ENCODE peak calls at places on chromosomes 2 and 18, in nine cellular contexts. One of them, this sample, is unnamed. For H3K9me3, the result is how much of the 10 kb centered on the place peaks cover.

GRCh38 chr18:46433121-46433826 is 223.7 kb downstream of the LOXHD1 start:
- DNase-seq in DND-41: no peak
- DNase-seq in adrenal gland: no peak
- DNase-seq in IMR-90: no peak
- DNase-seq in SJSA1: no peak
- DNase-seq in sigmoid colon: no peak
- DNase-seq in uterus: no peak
- DNase-seq in heart left ventricle: no peak
- DNase-seq in HCT116: no peak
- DNase-seq in this sample: no peak

GRCh38 chr2:238066218-238066617 is 5.4 kb downstream of the SCLY start:
- DNase-seq in DND-41: no peak
- DNase-seq in adrenal gland: no peak
- DNase-seq in IMR-90: no peak
- DNase-seq in SJSA1: no peak
- DNase-seq in sigmoid colon: no peak
- DNase-seq in uterus: no peak
- DNase-seq in heart left ventricle: no peak
- DNase-seq in HCT116: no peak
- DNase-seq in this sample: no peak

GRCh38 chr2:84676295-84676694 is 160.0 kb downstream of the DNAH6 start:
- DNase-seq in DND-41: no peak
- DNase-seq in adrenal gland: no peak
- DNase-seq in IMR-90: peak
- DNase-seq in SJSA1: no peak
- DNase-seq in sigmoid colon: no peak
- DNase-seq in uterus: no peak
- DNase-seq in heart left ventricle: no peak
- DNase-seq in HCT116: no peak
- DNase-seq in this sample: no peak

GRCh38 chr2:68284896-68285295 is 32.6 kb upstream of the PPP3R1 start:
- DNase-seq in DND-41: no peak
- DNase-seq in adrenal gland: no peak
- DNase-seq in IMR-90: peak
- DNase-seq in SJSA1: no peak
- DNase-seq in sigmoid colon: peak
- DNase-seq in uterus: peak
- DNase-seq in heart left ventricle: peak
- DNase-seq in HCT116: no peak
- DNase-seq in this sample: no peak

GRCh38 chr2:232320038-232320790 is 58.3 kb upstream of the ALPP start:
- DNase-seq in DND-41: no peak
- DNase-seq in adrenal gland: no peak
- DNase-seq in IMR-90: no peak
- DNase-seq in SJSA1: no peak
- DNase-seq in sigmoid colon: no peak
- DNase-seq in uterus: no peak
- DNase-seq in heart left ventricle: no peak
- DNase-seq in HCT116: no peak
- DNase-seq in this sample: no peak

GRCh38 chr2:169093535-169093934 is 24.2 kb downstream of the DHRS9 start:
- DNase-seq in DND-41: no peak
- DNase-seq in adrenal gland: no peak
- DNase-seq in IMR-90: no peak
- DNase-seq in SJSA1: no peak
- DNase-seq in sigmoid colon: no peak
- DNase-seq in uterus: no peak
- DNase-seq in heart left ventricle: no peak
- DNase-seq in HCT116: no peak
- DNase-seq in this sample: no peak

GRCh38 chr18:75360206-75360605 is 67.3 kb downstream of the SMIM21 start:
- DNase-seq in DND-41: no peak
- DNase-seq in adrenal gland: no peak
- DNase-seq in IMR-90: no peak
- DNase-seq in SJSA1: peak
- DNase-seq in sigmoid colon: no peak
- DNase-seq in uterus: no peak
- DNase-seq in heart left ventricle: no peak
- DNase-seq in HCT116: no peak
- DNase-seq in this sample: no peak

GRCh38 chr2:45483997-45484396 is 127.1 kb downstream of the SRBD1 start:
- DNase-seq in DND-41: no peak
- DNase-seq in adrenal gland: no peak
- DNase-seq in IMR-90: peak
- DNase-seq in SJSA1: no peak
- DNase-seq in sigmoid colon: no peak
- DNase-seq in uterus: no peak
- DNase-seq in heart left ventricle: no peak
- DNase-seq in HCT116: peak
- DNase-seq in this sample: no peak

GRCh38 chr2:198098918-198099317 is 294.5 kb downstream of the PLCL1 start:
- DNase-seq in DND-41: no peak
- DNase-seq in adrenal gland: no peak
- DNase-seq in IMR-90: peak
- DNase-seq in SJSA1: no peak
- DNase-seq in sigmoid colon: no peak
- DNase-seq in uterus: no peak
- DNase-seq in heart left ventricle: no peak
- DNase-seq in HCT116: no peak
- DNase-seq in this sample: no peak

GRCh38 chr18:47549141-47549540 is 297.7 kb upstream of the SKOR2 start:
- DNase-seq in DND-41: no peak
- DNase-seq in adrenal gland: no peak
- DNase-seq in IMR-90: no peak
- DNase-seq in SJSA1: no peak
- DNase-seq in sigmoid colon: no peak
- DNase-seq in uterus: no peak
- DNase-seq in heart left ventricle: no peak
- DNase-seq in HCT116: no peak
- DNase-seq in this sample: no peak

GRCh38 chr2:38709515-38710194 is 41.5 kb downstream of the SRSF7 start:
- DNase-seq in DND-41: peak
- DNase-seq in adrenal gland: no peak
- DNase-seq in IMR-90: no peak
- DNase-seq in SJSA1: no peak
- DNase-seq in sigmoid colon: no peak
- DNase-seq in uterus: no peak
- DNase-seq in heart left ventricle: no peak
- DNase-seq in HCT116: no peak
- DNase-seq in this sample: peak

GRCh38 chr2:206838690-206839089 is 73.3 kb downstream of the FASTKD2 start:
- DNase-seq in DND-41: no peak
- DNase-seq in adrenal gland: no peak
- DNase-seq in IMR-90: no peak
- DNase-seq in SJSA1: no peak
- DNase-seq in sigmoid colon: no peak
- DNase-seq in uterus: no peak
- DNase-seq in heart left ventricle: no peak
- DNase-seq in HCT116: no peak
- DNase-seq in this sample: no peak

GRCh38 chr2:33476100-33476792 is at the start of gene RASGRP3:
- DNase-seq in DND-41: peak
- DNase-seq in adrenal gland: peak
- DNase-seq in IMR-90: peak
- DNase-seq in SJSA1: peak
- DNase-seq in sigmoid colon: peak
- DNase-seq in uterus: peak
- DNase-seq in heart left ventricle: peak
- DNase-seq in HCT116: peak
- DNase-seq in this sample: peak

DNA sequence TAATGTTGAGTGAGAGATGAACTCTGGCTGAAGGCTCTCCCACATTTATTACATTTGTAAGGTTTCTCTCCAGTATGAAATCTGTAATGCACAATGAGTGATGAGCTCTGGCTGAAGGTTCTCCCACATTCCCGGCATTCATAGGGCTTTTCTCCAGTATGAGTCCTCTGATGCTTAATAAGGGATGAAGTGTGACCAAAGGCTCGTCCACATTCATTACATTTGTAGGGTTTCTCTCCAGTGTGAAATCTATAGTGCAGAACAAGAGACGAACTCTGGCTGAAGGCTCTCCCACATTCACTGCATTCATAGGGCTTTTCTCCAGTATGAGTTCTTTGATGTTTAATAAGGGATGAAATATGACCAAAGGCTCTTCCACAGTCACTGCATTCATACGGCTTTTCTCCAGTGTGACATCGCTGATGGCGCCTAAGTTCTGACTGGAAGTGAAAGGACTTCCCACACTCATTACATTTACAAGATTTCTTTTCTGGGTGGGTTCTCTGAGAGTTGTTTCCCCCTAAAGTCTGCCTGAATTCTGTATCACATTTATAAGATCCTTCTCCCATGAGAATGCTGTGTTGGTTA is 10.2 kb downstream of the ZNF514 start:
- DNase-seq in DND-41: no peak
- DNase-seq in adrenal gland: no peak
- DNase-seq in IMR-90: no peak
- DNase-seq in SJSA1: no peak
- DNase-seq in sigmoid colon: no peak
- DNase-seq in uterus: no peak
- DNase-seq in heart left ventricle: no peak
- DNase-seq in HCT116: no peak
- DNase-seq in this sample: no peak
- H3K9me3 ChIP-seq in DND-41: half or more
- H3K9me3 ChIP-seq in adrenal gland: half or more
- H3K9me3 ChIP-seq in IMR-90: half or more
- H3K9me3 ChIP-seq in SJSA1: half or more
- H3K9me3 ChIP-seq in sigmoid colon: half or more
- H3K9me3 ChIP-seq in uterus: under half
- H3K9me3 ChIP-seq in heart left ventricle: half or more
- H3K9me3 ChIP-seq in HCT116: under half
- H3K9me3 ChIP-seq in this sample: under half

GRCh38 chr18:78323453-78324230 is 656.0 kb upstream of the SALL3 start:
- DNase-seq in DND-41: no peak
- DNase-seq in adrenal gland: no peak
- DNase-seq in IMR-90: no peak
- DNase-seq in SJSA1: no peak
- DNase-seq in sigmoid colon: no peak
- DNase-seq in uterus: no peak
- DNase-seq in heart left ventricle: no peak
- DNase-seq in HCT116: no peak
- DNase-seq in this sample: no peak

GRCh38 chr18:78319934-78320333 is 659.7 kb upstream of the SALL3 start:
- DNase-seq in DND-41: no peak
- DNase-seq in adrenal gland: no peak
- DNase-seq in IMR-90: no peak
- DNase-seq in SJSA1: no peak
- DNase-seq in sigmoid colon: no peak
- DNase-seq in uterus: no peak
- DNase-seq in heart left ventricle: no peak
- DNase-seq in HCT116: no peak
- DNase-seq in this sample: no peak

GRCh38 chr18:78321402-78321801 is 658.2 kb upstream of the SALL3 start:
- DNase-seq in DND-41: no peak
- DNase-seq in adrenal gland: no peak
- DNase-seq in IMR-90: no peak
- DNase-seq in SJSA1: no peak
- DNase-seq in sigmoid colon: no peak
- DNase-seq in uterus: no peak
- DNase-seq in heart left ventricle: no peak
- DNase-seq in HCT116: no peak
- DNase-seq in this sample: no peak

GRCh38 chr18:78319264-78319663 is 660.4 kb upstream of the SALL3 start:
- DNase-seq in DND-41: no peak
- DNase-seq in adrenal gland: no peak
- DNase-seq in IMR-90: no peak
- DNase-seq in SJSA1: no peak
- DNase-seq in sigmoid colon: no peak
- DNase-seq in uterus: no peak
- DNase-seq in heart left ventricle: no peak
- DNase-seq in HCT116: no peak
- DNase-seq in this sample: no peak
- H3K9me3 ChIP-seq in DND-41: under half
- H3K9me3 ChIP-seq in adrenal gland: under half
- H3K9me3 ChIP-seq in IMR-90: under half
- H3K9me3 ChIP-seq in SJSA1: under half
- H3K9me3 ChIP-seq in sigmoid colon: under half
- H3K9me3 ChIP-seq in uterus: under half
- H3K9me3 ChIP-seq in heart left ventricle: under half
- H3K9me3 ChIP-seq in HCT116: under half
- H3K9me3 ChIP-seq in this sample: under half

GRCh38 chr2:86543335-86543734 is 19.9 kb downstream of the CHMP3 start:
- DNase-seq in DND-41: no peak
- DNase-seq in adrenal gland: no peak
- DNase-seq in IMR-90: no peak
- DNase-seq in SJSA1: no peak
- DNase-seq in sigmoid colon: no peak
- DNase-seq in uterus: no peak
- DNase-seq in heart left ventricle: no peak
- DNase-seq in HCT116: no peak
- DNase-seq in this sample: no peak

DNA sequence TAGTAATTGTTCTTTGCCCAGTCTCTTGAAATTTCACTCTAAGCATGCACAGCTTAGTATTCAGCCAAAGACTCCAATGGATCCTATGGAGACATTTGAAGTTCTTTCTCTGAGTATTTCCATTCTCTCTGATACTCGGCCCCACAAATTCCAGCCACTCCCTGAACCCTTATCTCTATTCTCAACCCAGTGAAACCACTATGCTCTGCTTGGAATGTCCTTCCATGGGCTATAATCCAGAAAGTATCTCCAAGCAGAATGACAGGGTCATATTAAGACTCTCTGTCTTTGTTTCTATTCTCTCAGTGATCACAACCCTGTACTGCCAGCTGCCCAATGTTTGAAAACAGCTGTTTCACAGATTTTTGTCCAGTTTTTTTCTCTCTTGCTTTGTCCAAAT is 22.0 kb downstream of the CHMP3 start:
- DNase-seq in DND-41: no peak
- DNase-seq in adrenal gland: no peak
- DNase-seq in IMR-90: no peak
- DNase-seq in SJSA1: no peak
- DNase-seq in sigmoid colon: no peak
- DNase-seq in uterus: no peak
- DNase-seq in heart left ventricle: no peak
- DNase-seq in HCT116: no peak
- DNase-seq in this sample: no peak
- H3K9me3 ChIP-seq in DND-41: under half
- H3K9me3 ChIP-seq in adrenal gland: under half
- H3K9me3 ChIP-seq in IMR-90: under half
- H3K9me3 ChIP-seq in SJSA1: under half
- H3K9me3 ChIP-seq in sigmoid colon: under half
- H3K9me3 ChIP-seq in uterus: under half
- H3K9me3 ChIP-seq in heart left ventricle: under half
- H3K9me3 ChIP-seq in HCT116: under half
- H3K9me3 ChIP-seq in this sample: under half

DNA sequence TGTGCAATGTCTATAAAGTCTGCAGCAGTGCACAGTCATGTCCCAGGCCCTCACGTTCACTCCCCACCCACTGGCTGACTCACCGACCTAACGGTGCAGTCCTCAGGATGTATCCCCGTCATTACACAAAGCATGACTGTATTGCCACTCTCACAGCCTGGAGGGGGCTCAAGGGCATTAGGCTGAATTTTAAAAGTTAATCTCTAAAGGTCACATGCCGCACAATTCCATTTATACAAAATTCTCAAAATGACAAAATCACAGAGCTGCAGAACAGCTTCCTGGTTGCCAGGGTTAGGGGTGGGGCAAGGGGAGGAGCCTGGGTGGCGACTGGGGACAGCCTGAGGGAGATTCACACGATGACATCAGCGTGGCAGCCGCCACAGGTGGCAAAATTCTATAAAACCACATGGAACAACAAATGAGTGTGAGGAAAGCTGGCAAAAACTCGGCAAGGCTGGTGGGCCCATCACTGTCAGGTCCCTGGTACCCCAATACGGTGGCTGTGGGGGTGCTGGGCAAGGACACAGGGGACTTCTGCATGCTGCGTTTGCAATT is 97.6 kb downstream of the NDUFA10 start:
- DNase-seq in DND-41: peak
- DNase-seq in adrenal gland: peak
- DNase-seq in IMR-90: peak
- DNase-seq in SJSA1: peak
- DNase-seq in sigmoid colon: peak
- DNase-seq in uterus: peak
- DNase-seq in heart left ventricle: no peak
- DNase-seq in HCT116: peak
- DNase-seq in this sample: peak
- H3K9me3 ChIP-seq in DND-41: under half
- H3K9me3 ChIP-seq in adrenal gland: under half
- H3K9me3 ChIP-seq in IMR-90: under half
- H3K9me3 ChIP-seq in SJSA1: under half
- H3K9me3 ChIP-seq in sigmoid colon: under half
- H3K9me3 ChIP-seq in uterus: under half
- H3K9me3 ChIP-seq in heart left ventricle: under half
- H3K9me3 ChIP-seq in HCT116: under half
- H3K9me3 ChIP-seq in this sample: under half